ENCODE peak calls at places on chromosome 13, in six cellular contexts. One of them, this sample, is unnamed.

GRCh38 chr13:79353698-79354097 is 52.4 kb downstream of the RBM26 start:
- DNase-seq in CD8-positive, alpha-beta T cell: no peak
- DNase-seq in lower leg skin: no peak
- DNase-seq in OCI-LY7: no peak
- DNase-seq in cardiac fibroblast: peak; percentile 32
- DNase-seq in dorsolateral prefrontal cortex: no peak
- DNase-seq in this sample: peak; percentile 42

GRCh38 chr13:98570929-98571372 is 6.0 kb downstream of the STK24 start:
- DNase-seq in dorsolateral prefrontal cortex: no peak
- DNase-seq in CD8-positive, alpha-beta T cell: peak; percentile 35
- DNase-seq in lower leg skin: peak; percentile 78
- DNase-seq in OCI-LY7: peak; percentile 87
- DNase-seq in cardiac fibroblast: peak; percentile 42
- DNase-seq in this sample: no peak

GRCh38 chr13:23993439-23993980 is 96.2 kb upstream of the C1QTNF9B start:
- DNase-seq in cardiac fibroblast: peak; percentile 12
- DNase-seq in CD8-positive, alpha-beta T cell: no peak
- DNase-seq in dorsolateral prefrontal cortex: no peak
- DNase-seq in lower leg skin: no peak
- DNase-seq in OCI-LY7: no peak
- DNase-seq in this sample: peak; percentile 45

GRCh38 chr13:18960637-18961227 is 220.9 kb downstream of the TUBA3C start:
- DNase-seq in CD8-positive, alpha-beta T cell: no peak
- DNase-seq in cardiac fibroblast: no peak
- DNase-seq in OCI-LY7: no peak
- DNase-seq in lower leg skin: no peak
- DNase-seq in dorsolateral prefrontal cortex: no peak
- DNase-seq in this sample: no peak

GRCh38 chr13:50672025-50672424 is 171.5 kb downstream of the DLEU7 start:
- DNase-seq in lower leg skin: no peak
- DNase-seq in OCI-LY7: no peak
- DNase-seq in cardiac fibroblast: peak; percentile 31
- DNase-seq in CD8-positive, alpha-beta T cell: no peak
- DNase-seq in dorsolateral prefrontal cortex: no peak
- DNase-seq in this sample: no peak

GRCh38 chr13:97224544-97225324 is 2.6 kb downstream of the MBNL2 start:
- DNase-seq in CD8-positive, alpha-beta T cell: peak; percentile 30
- DNase-seq in dorsolateral prefrontal cortex: no peak
- DNase-seq in OCI-LY7: no peak
- DNase-seq in cardiac fibroblast: peak; percentile 68
- DNase-seq in lower leg skin: no peak
- DNase-seq in this sample: peak; percentile 76

GRCh38 chr13:100721885-100722512 is 47.4 kb upstream of the TMTC4 start:
- DNase-seq in cardiac fibroblast: peak; percentile 67
- DNase-seq in lower leg skin: no peak
- DNase-seq in CD8-positive, alpha-beta T cell: peak; percentile 61
- DNase-seq in OCI-LY7: peak; percentile 39
- DNase-seq in dorsolateral prefrontal cortex: peak; percentile 58
- DNase-seq in this sample: peak; percentile 63

GRCh38 chr13:111228262-111229144 is 91.9 kb upstream of the TEX29 start:
- DNase-seq in CD8-positive, alpha-beta T cell: no peak
- DNase-seq in OCI-LY7: no peak
- DNase-seq in dorsolateral prefrontal cortex: no peak
- DNase-seq in cardiac fibroblast: peak; percentile 47
- DNase-seq in lower leg skin: no peak
- DNase-seq in this sample: no peak

GRCh38 chr13:71922191-71922590 is 55.2 kb upstream of the DACH1 start:
- DNase-seq in cardiac fibroblast: peak; percentile 3
- DNase-seq in dorsolateral prefrontal cortex: no peak
- DNase-seq in lower leg skin: no peak
- DNase-seq in OCI-LY7: no peak
- DNase-seq in CD8-positive, alpha-beta T cell: no peak
- DNase-seq in this sample: peak; percentile 0

GRCh38 chr13:33285420-33286124 is at the start of gene STARD13:
- DNase-seq in lower leg skin: peak; percentile 98
- DNase-seq in cardiac fibroblast: peak; percentile 99
- DNase-seq in CD8-positive, alpha-beta T cell: no peak
- DNase-seq in OCI-LY7: no peak
- DNase-seq in dorsolateral prefrontal cortex: peak; percentile 95
- DNase-seq in this sample: peak; percentile 98

GRCh38 chr13:43293008-43293407 is 269.6 kb downstream of the DNAJC15 start:
- DNase-seq in lower leg skin: no peak
- DNase-seq in OCI-LY7: no peak
- DNase-seq in CD8-positive, alpha-beta T cell: no peak
- DNase-seq in dorsolateral prefrontal cortex: no peak
- DNase-seq in cardiac fibroblast: peak; percentile 6
- DNase-seq in this sample: no peak

GRCh38 chr13:50691682-50692263 is 151.7 kb downstream of the DLEU7 start:
- DNase-seq in cardiac fibroblast: peak; percentile 31
- DNase-seq in OCI-LY7: no peak
- DNase-seq in lower leg skin: no peak
- DNase-seq in dorsolateral prefrontal cortex: no peak
- DNase-seq in CD8-positive, alpha-beta T cell: no peak
- DNase-seq in this sample: no peak

GRCh38 chr13:78604782-78605611 is 1.6 kb upstream of the POU4F1 start:
- DNase-seq in cardiac fibroblast: no peak
- DNase-seq in OCI-LY7: peak; percentile 84
- DNase-seq in dorsolateral prefrontal cortex: no peak
- DNase-seq in CD8-positive, alpha-beta T cell: no peak
- DNase-seq in lower leg skin: no peak
- DNase-seq in this sample: no peak

GRCh38 chr13:87677334-87678234 is 6.4 kb downstream of the SLITRK5 start:
- DNase-seq in lower leg skin: peak; percentile 80
- DNase-seq in OCI-LY7: peak; percentile 94
- DNase-seq in CD8-positive, alpha-beta T cell: no peak
- DNase-seq in cardiac fibroblast: no peak
- DNase-seq in dorsolateral prefrontal cortex: peak; percentile 60
- DNase-seq in this sample: no peak

GRCh38 chr13:78430166-78430791 is 173.1 kb downstream of the POU4F1 start:
- DNase-seq in dorsolateral prefrontal cortex: no peak
- DNase-seq in lower leg skin: no peak
- DNase-seq in OCI-LY7: no peak
- DNase-seq in cardiac fibroblast: no peak
- DNase-seq in CD8-positive, alpha-beta T cell: no peak
- DNase-seq in this sample: no peak

GRCh38 chr13:25692156-25692555 is 320.4 kb downstream of the ATP8A2 start:
- DNase-seq in CD8-positive, alpha-beta T cell: no peak
- DNase-seq in lower leg skin: no peak
- DNase-seq in dorsolateral prefrontal cortex: no peak
- DNase-seq in OCI-LY7: no peak
- DNase-seq in cardiac fibroblast: no peak
- DNase-seq in this sample: no peak

GRCh38 chr13:78239681-78240080 is 321.1 kb upstream of the EDNRB start:
- DNase-seq in OCI-LY7: no peak
- DNase-seq in cardiac fibroblast: peak; percentile 8
- DNase-seq in CD8-positive, alpha-beta T cell: no peak
- DNase-seq in lower leg skin: no peak
- DNase-seq in dorsolateral prefrontal cortex: no peak
- DNase-seq in this sample: no peak

GRCh38 chr13:65787087-65787486 is 1443.0 kb downstream of the PCDH9 start:
- DNase-seq in dorsolateral prefrontal cortex: no peak
- DNase-seq in cardiac fibroblast: peak; percentile 42
- DNase-seq in lower leg skin: no peak
- DNase-seq in CD8-positive, alpha-beta T cell: no peak
- DNase-seq in OCI-LY7: no peak
- DNase-seq in this sample: peak; percentile 23

GRCh38 chr13:48504606-48505369 is 28.1 kb downstream of the RCBTB2 start:
- DNase-seq in dorsolateral prefrontal cortex: no peak
- DNase-seq in cardiac fibroblast: no peak
- DNase-seq in CD8-positive, alpha-beta T cell: no peak
- DNase-seq in OCI-LY7: no peak
- DNase-seq in lower leg skin: no peak
- DNase-seq in this sample: no peak
- TF ChIP-seq CTCF in dorsolateral prefrontal cortex: no peak
- TF ChIP-seq CTCF in cardiac fibroblast: no peak
- TF ChIP-seq CTCF in CD8-positive, alpha-beta T cell: no peak
- TF ChIP-seq CTCF in OCI-LY7: peak; percentile 11
- TF ChIP-seq CTCF in lower leg skin: no peak
- TF ChIP-seq CTCF in this sample: no peak

GRCh38 chr13:40992678-40993077 is 26.4 kb downstream of the ELF1 start:
- DNase-seq in CD8-positive, alpha-beta T cell: no peak
- DNase-seq in cardiac fibroblast: peak; percentile 22
- DNase-seq in lower leg skin: no peak
- DNase-seq in dorsolateral prefrontal cortex: no peak
- DNase-seq in OCI-LY7: no peak
- DNase-seq in this sample: no peak

GRCh38 chr13:40994581-40995230 is 24.4 kb downstream of the ELF1 start:
- DNase-seq in cardiac fibroblast: no peak
- DNase-seq in CD8-positive, alpha-beta T cell: no peak
- DNase-seq in lower leg skin: no peak
- DNase-seq in dorsolateral prefrontal cortex: no peak
- DNase-seq in OCI-LY7: no peak
- DNase-seq in this sample: no peak

GRCh38 chr13:40993987-40994386 is 25.1 kb downstream of the ELF1 start:
- DNase-seq in OCI-LY7: no peak
- DNase-seq in lower leg skin: no peak
- DNase-seq in cardiac fibroblast: no peak
- DNase-seq in dorsolateral prefrontal cortex: no peak
- DNase-seq in CD8-positive, alpha-beta T cell: no peak
- DNase-seq in this sample: no peak

GRCh38 chr13:40995997-40996396 is 23.1 kb downstream of the ELF1 start:
- DNase-seq in lower leg skin: no peak
- DNase-seq in OCI-LY7: no peak
- DNase-seq in cardiac fibroblast: no peak
- DNase-seq in dorsolateral prefrontal cortex: no peak
- DNase-seq in CD8-positive, alpha-beta T cell: no peak
- DNase-seq in this sample: no peak

GRCh38 chr13:40993119-40993518 is 26.0 kb downstream of the ELF1 start:
- DNase-seq in cardiac fibroblast: peak; percentile 29
- DNase-seq in OCI-LY7: peak; percentile 86
- DNase-seq in CD8-positive, alpha-beta T cell: no peak
- DNase-seq in dorsolateral prefrontal cortex: no peak
- DNase-seq in lower leg skin: peak; percentile 84
- DNase-seq in this sample: no peak
- H3K4me3 ChIP-seq in cardiac fibroblast: no peak overlapping the region
- H3K4me3 ChIP-seq in OCI-LY7: peak overlapping the region; percentile 35
- H3K4me3 ChIP-seq in CD8-positive, alpha-beta T cell: no peak overlapping the region
- H3K4me3 ChIP-seq in dorsolateral prefrontal cortex: no peak overlapping the region
- H3K4me3 ChIP-seq in lower leg skin: no peak overlapping the region
- H3K4me3 ChIP-seq in this sample: no peak overlapping the region

GRCh38 chr13:32047088-32047487 is 15.5 kb downstream of the FRY start:
- DNase-seq in lower leg skin: no peak
- DNase-seq in dorsolateral prefrontal cortex: no peak
- DNase-seq in cardiac fibroblast: no peak
- DNase-seq in CD8-positive, alpha-beta T cell: no peak
- DNase-seq in OCI-LY7: no peak
- DNase-seq in this sample: no peak

GRCh38 chr13:32048816-32049215 is 17.2 kb downstream of the FRY start:
- DNase-seq in dorsolateral prefrontal cortex: no peak
- DNase-seq in lower leg skin: no peak
- DNase-seq in OCI-LY7: no peak
- DNase-seq in CD8-positive, alpha-beta T cell: no peak
- DNase-seq in cardiac fibroblast: peak; percentile 22
- DNase-seq in this sample: no peak

GRCh38 chr13:32045537-32045936 is 14.0 kb downstream of the FRY start:
- DNase-seq in cardiac fibroblast: no peak
- DNase-seq in CD8-positive, alpha-beta T cell: no peak
- DNase-seq in OCI-LY7: no peak
- DNase-seq in dorsolateral prefrontal cortex: no peak
- DNase-seq in lower leg skin: no peak
- DNase-seq in this sample: no peak

GRCh38 chr13:32047796-32048195 is 16.2 kb downstream of the FRY start:
- DNase-seq in dorsolateral prefrontal cortex: no peak
- DNase-seq in CD8-positive, alpha-beta T cell: no peak
- DNase-seq in cardiac fibroblast: no peak
- DNase-seq in OCI-LY7: no peak
- DNase-seq in lower leg skin: no peak
- DNase-seq in this sample: no peak

GRCh38 chr13:32045963-32046785 is 14.6 kb downstream of the FRY start:
- DNase-seq in OCI-LY7: peak; percentile 76
- DNase-seq in cardiac fibroblast: peak; percentile 55
- DNase-seq in lower leg skin: no peak
- DNase-seq in CD8-positive, alpha-beta T cell: no peak
- DNase-seq in dorsolateral prefrontal cortex: no peak
- DNase-seq in this sample: peak; percentile 82
- TF ChIP-seq CTCF in OCI-LY7: no peak
- TF ChIP-seq CTCF in cardiac fibroblast: no peak
- TF ChIP-seq CTCF in lower leg skin: no peak
- TF ChIP-seq CTCF in CD8-positive, alpha-beta T cell: no peak
- TF ChIP-seq CTCF in dorsolateral prefrontal cortex: no peak
- TF ChIP-seq CTCF in this sample: no peak

GRCh38 chr13:46640843-46641242 is 87.9 kb downstream of the LRCH1 start:
- DNase-seq in dorsolateral prefrontal cortex: no peak
- DNase-seq in CD8-positive, alpha-beta T cell: no peak
- DNase-seq in cardiac fibroblast: peak; percentile 73
- DNase-seq in OCI-LY7: no peak
- DNase-seq in lower leg skin: no peak
- DNase-seq in this sample: no peak

GRCh38 chr13:46641274-46642081 is 88.5 kb downstream of the LRCH1 start:
- DNase-seq in CD8-positive, alpha-beta T cell: no peak
- DNase-seq in cardiac fibroblast: peak; percentile 50
- DNase-seq in lower leg skin: peak; percentile 85
- DNase-seq in dorsolateral prefrontal cortex: no peak
- DNase-seq in OCI-LY7: no peak
- DNase-seq in this sample: peak; percentile 49

GRCh38 chr13:46638262-46638661 is 85.3 kb downstream of the LRCH1 start:
- DNase-seq in CD8-positive, alpha-beta T cell: no peak
- DNase-seq in cardiac fibroblast: no peak
- DNase-seq in lower leg skin: no peak
- DNase-seq in OCI-LY7: no peak
- DNase-seq in dorsolateral prefrontal cortex: no peak
- DNase-seq in this sample: no peak

GRCh38 chr13:46637213-46637612 is 84.2 kb downstream of the LRCH1 start:
- DNase-seq in CD8-positive, alpha-beta T cell: no peak
- DNase-seq in OCI-LY7: no peak
- DNase-seq in lower leg skin: no peak
- DNase-seq in cardiac fibroblast: no peak
- DNase-seq in dorsolateral prefrontal cortex: no peak
- DNase-seq in this sample: no peak

DNA sequence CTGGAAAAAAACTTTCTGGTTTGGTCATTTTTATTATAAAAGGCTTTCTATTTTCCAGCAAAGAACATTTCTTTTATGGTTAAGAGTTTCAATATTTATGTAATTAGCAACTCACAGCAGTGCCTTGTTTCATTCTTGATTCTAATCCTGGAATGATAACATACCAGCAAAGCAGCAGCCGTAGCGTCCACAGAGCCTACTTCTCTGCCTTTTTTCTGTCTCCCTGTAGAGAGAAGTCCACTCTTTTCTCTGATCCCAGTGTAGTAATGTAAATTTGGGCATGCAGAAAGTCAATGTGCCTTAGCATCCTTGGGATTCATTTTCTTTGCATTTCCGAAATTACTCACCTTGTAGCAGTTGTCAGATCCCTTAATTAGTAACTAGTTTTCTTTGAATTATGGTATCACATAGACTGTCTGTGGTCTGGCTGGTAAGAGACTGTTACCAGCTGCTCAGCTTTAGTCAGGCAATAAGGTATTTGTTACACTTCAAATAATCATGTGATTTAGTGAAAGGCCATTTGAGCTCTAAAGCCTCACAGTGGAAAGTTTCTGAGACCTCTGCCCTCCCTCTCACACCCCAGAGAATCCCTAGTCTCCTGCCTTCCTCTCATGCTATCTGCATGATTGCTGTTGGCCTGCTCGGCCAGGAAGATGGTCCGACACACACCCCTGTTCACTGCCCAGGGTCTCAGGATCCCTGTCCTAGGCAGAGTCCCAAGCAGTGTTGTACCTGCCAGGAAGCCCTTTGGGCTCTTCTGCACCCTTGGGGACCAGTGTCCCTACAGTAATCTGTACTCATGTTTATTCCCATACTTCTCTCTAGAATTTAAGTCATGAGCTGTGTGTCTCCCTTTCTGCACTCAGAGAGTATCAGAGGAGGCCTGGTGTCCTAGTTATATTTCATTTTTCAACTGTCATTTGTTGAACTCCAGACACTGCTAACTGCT is 86.3 kb downstream of the LRCH1 start:
- DNase-seq in CD8-positive, alpha-beta T cell: no peak
- DNase-seq in cardiac fibroblast: no peak
- DNase-seq in OCI-LY7: no peak
- DNase-seq in dorsolateral prefrontal cortex: no peak
- DNase-seq in lower leg skin: no peak
- DNase-seq in this sample: no peak
- H3K4me3 ChIP-seq in CD8-positive, alpha-beta T cell: no peak overlapping the region
- H3K4me3 ChIP-seq in cardiac fibroblast: no peak overlapping the region
- H3K4me3 ChIP-seq in OCI-LY7: no peak overlapping the region
- H3K4me3 ChIP-seq in dorsolateral prefrontal cortex: no peak overlapping the region
- H3K4me3 ChIP-seq in lower leg skin: no peak overlapping the region
- H3K4me3 ChIP-seq in this sample: no peak overlapping the region